ENCODE peak calls at places on chromosomes 2 and 18, in eight cellular contexts. P is AG09309; S is GM13977; W is activated CD4-positive, alpha-beta T cell treated with anti-CD3 and anti-CD28 coated beads, Interleukin-2, amount 50 U/mL, for 24 hours; I is retina; Y is GM23338; K is fibroblast of the aortic adventitia; T is frontal cortex. D is an unnamed sample.
A peak's percentile ranks its signal among the peaks of the same experiment; 100 is the strongest.

GRCh38 chr18:23501626-23502025 is 1.7 kb upstream of the RMC1 start:
- DNase-seq in P (no peak), S (no peak), W (no peak), I (no peak), Y (no peak), K (no peak), T (no peak), D (no peak)

GRCh38 chr2:28725021-28725711 is 26.5 kb upstream of the PPP1CB start:
- DNase-seq in P (no peak), S (no peak), W (no peak), I (no peak), Y (no peak), K (no peak), T (no peak), D (no peak)

GRCh38 chr2:63842149-63843061 is 709 bp downstream of the UGP2 start:
- DNase-seq in P (peak; percentile 25), S (no peak), W (no peak), I (peak; percentile 65), Y (no peak), K (peak; percentile 81), T (no peak), D (peak; percentile 76)

GRCh38 chr2:173077506-173078177 is 2.0 kb downstream of the MAP3K20 start:
- DNase-seq in P (no peak), S (no peak), W (no peak), I (no peak), Y (no peak), K (peak; percentile 66), T (no peak), D (no peak)

GRCh38 chr18:33051397-33051796 is 278.6 kb upstream of the KLHL14 start:
- DNase-seq in P (no peak), S (no peak), W (no peak), I (no peak), Y (no peak), K (no peak), T (no peak), D (no peak)

GRCh38 chr2:16661536-16661935 is 4.1 kb downstream of the CYRIA start:
- DNase-seq in P (no peak), S (no peak), W (no peak), I (no peak), Y (no peak), K (no peak), T (no peak), D (no peak)

GRCh38 chr2:100321181-100321880 is 970 bp downstream of the LONRF2 start:
- DNase-seq in P (no peak), S (no peak), W (no peak), I (peak; percentile 81), Y (peak; percentile 82), K (peak; percentile 21), T (peak; percentile 46), D (no peak)

GRCh38 chr2:22795467-22795866 is 589.5 kb upstream of the KLHL29 start:
- DNase-seq in P (no peak), S (no peak), W (no peak), I (no peak), Y (no peak), K (no peak), T (no peak), D (no peak)

GRCh38 chr2:144096531-144096930 is 423.4 kb downstream of the ZEB2 start:
- DNase-seq in P (no peak), S (no peak), W (no peak), I (no peak), Y (no peak), K (no peak), T (no peak), D (no peak)

D was measured in cardiac septum.